ENCODE peak calls at places on chromosomes 16 and 17, in six cellular contexts. Z is HFFc6, V is A549, I is cerebellar cortex, D is NCI-H1105, R is astrocyte of the hippocampus. L is an unnamed sample.

GRCh38 chr16:58020628-58021521 is 4.7 kb upstream of the MMP15 start:
- DNase-seq in R (peak), I (peak), V (peak), Z (peak), D (no peak), L (peak)

GRCh38 chr17:38745545-38745944 is 2.6 kb downstream of the PCGF2 start:
- DNase-seq in D (peak), R (no peak), V (no peak), Z (no peak), I (no peak), L (no peak)

GRCh38 chr17:1082579-1082978 is 85.7 kb downstream of the TIMM22 start:
- DNase-seq in D (no peak), Z (peak), R (peak), V (no peak), I (no peak), L (no peak)

GRCh38 chr17:81900181-81900820 is 1.7 kb upstream of the NPB start:
- DNase-seq in Z (no peak), V (no peak), R (peak), D (no peak), I (no peak), L (no peak)

GRCh38 chr17:75475144-75475835 is 18.9 kb downstream of the TMEM94 start:
- DNase-seq in V (no peak), Z (no peak), R (peak), D (no peak), I (no peak), L (no peak)

GRCh38 chr17:80030730-80031410 is 4.8 kb downstream of the TBC1D16 start:
- DNase-seq in V (no peak), I (peak), Z (no peak), R (no peak), D (peak), L (peak)

GRCh38 chr16:47877166-47877565 is 278.6 kb downstream of the ABCC12 start:
- DNase-seq in V (no peak), R (no peak), I (no peak), D (no peak), Z (no peak), L (no peak)

GRCh38 chr16:53620476-53620875 is 83.2 kb downstream of the RPGRIP1L start:
- DNase-seq in R (no peak), Z (no peak), I (no peak), V (no peak), D (no peak), L (no peak)

GRCh38 chr17:40190197-40191021 is 13.1 kb downstream of the RAPGEFL1 start:
- DNase-seq in D (peak), Z (no peak), R (no peak), I (no peak), V (peak), L (no peak)